ENCODE peak calls at places on chromosomes 16 and 17, in six cellular contexts. W, J, H, E, X and U are unnamed samples. For H3K36me3, the result is how much of the 10 kb centered on the place peaks cover.

GRCh38 chr17:59607817-59608403 is 11.8 kb upstream of the CLTC start:
- DNase-seq in W (no peak), J (no peak), H (no peak), E (no peak), X (no peak), U (no peak)

GRCh38 chr17:50634123-50634914 is at the start of gene ABCC3:
- DNase-seq in W (peak), J (no peak), H (no peak), E (peak), X (no peak), U (no peak)

GRCh38 chr16:50208460-50208931 is 55.4 kb downstream of the TENT4B start:
- DNase-seq in W (no peak), J (no peak), H (peak), E (no peak), X (no peak), U (no peak)

GRCh38 chr17:82384051-82384729 is 12.6 kb downstream of the UTS2R start:
- DNase-seq in W (no peak), J (no peak), H (no peak), E (no peak), X (no peak), U (no peak)

GRCh38 chr16:11667221-11667823 is 933 bp upstream of the SNN start:
- DNase-seq in W (no peak), J (no peak), H (no peak), E (no peak), X (no peak), U (no peak)

GRCh38 chr16:83727018-83727417 is 80.8 kb upstream of the HSBP1 start:
- DNase-seq in W (no peak), J (no peak), H (no peak), E (peak), X (no peak), U (no peak)

GRCh38 chr16:24851700-24852099 is 5.9 kb downstream of the SLC5A11 start:
- DNase-seq in W (no peak), J (no peak), H (peak), E (no peak), X (no peak), U (no peak)

GRCh38 chr16:1105888-1106620 is 10.0 kb upstream of the C1QTNF8 start:
- DNase-seq in W (peak), J (no peak), H (peak), E (peak), X (no peak), U (no peak)

GRCh38 chr17:28392491-28392890 is 13.5 kb downstream of the SLC46A1 start:
- DNase-seq in W (no peak), J (no peak), H (peak), E (no peak), X (no peak), U (no peak)

GRCh38 chr17:19933633-19934032 is 44.0 kb downstream of the AKAP10 start:
- DNase-seq in W (no peak), J (no peak), H (no peak), E (no peak), X (no peak), U (no peak)

GRCh38 chr17:19933221-19933620 is 44.4 kb downstream of the AKAP10 start:
- DNase-seq in W (no peak), J (no peak), H (no peak), E (no peak), X (no peak), U (no peak)

DNA sequence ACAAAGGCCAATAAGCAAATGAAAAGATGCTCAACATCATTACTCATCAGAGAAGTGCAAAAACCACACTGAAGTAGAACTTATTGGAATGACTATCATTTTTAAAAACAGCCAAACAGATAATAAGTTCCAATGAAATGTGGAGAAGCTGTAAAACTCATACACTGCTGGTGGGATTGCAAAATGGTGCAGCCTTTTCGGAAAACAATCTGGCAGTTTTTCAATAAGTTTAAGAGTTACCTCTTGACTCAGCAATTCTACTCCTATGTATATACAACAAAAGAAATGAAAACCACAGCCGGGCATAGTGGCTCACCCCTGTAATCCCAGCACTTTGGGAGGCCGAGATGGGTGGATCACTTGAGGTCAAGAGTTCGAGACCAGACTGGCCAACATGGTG is 49.3 kb downstream of the AKAP10 start:
- DNase-seq in W (no peak), J (no peak), H (no peak), E (peak), X (no peak), U (no peak)
- TF ChIP-seq CTCF in W (no peak), J (no peak), H (no peak), E (no peak), X (no peak), U (no peak)

GRCh38 chr16:57041182-57042156 is 50.9 kb upstream of the CPNE2 start:
- DNase-seq in W (peak), J (no peak), H (no peak), E (peak), X (peak), U (no peak)
- H3K4me3 ChIP-seq in W (no peak), J (no peak), H (no peak), E (no peak), X (peak), U (no peak)

GRCh38 chr17:1649844-1650409 is at the start of gene RILP:
- DNase-seq in W (peak), J (no peak), H (peak), E (peak), X (no peak), U (no peak)

GRCh38 chr17:1649116-1649843 is 386 bp downstream of the RILP start:
- DNase-seq in W (peak), J (no peak), H (peak), E (peak), X (peak), U (no peak)

GRCh38 chr17:1653735-1654134 is 4.1 kb upstream of the RILP start:
- DNase-seq in W (no peak), J (no peak), H (no peak), E (no peak), X (no peak), U (no peak)

GRCh38 chr17:1650731-1651558 is 1.3 kb upstream of the RILP start:
- DNase-seq in W (no peak), J (no peak), H (no peak), E (no peak), X (no peak), U (no peak)

DNA sequence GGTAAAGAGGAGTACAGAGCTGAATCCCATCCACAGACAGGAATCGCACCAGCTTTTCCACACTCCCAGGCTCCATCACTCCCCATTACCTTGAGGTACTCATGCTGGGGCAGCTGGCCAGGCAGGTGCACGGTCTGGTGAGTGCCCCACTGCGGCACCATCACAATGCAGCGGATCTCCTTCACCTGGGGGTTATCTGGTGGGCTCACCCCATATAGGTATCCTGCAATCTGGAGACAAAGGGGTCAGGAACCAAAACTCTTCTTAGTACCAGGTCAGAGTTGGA is 1.8 kb upstream of the RILP start:
- DNase-seq in W (no peak), J (no peak), H (no peak), E (no peak), X (no peak), U (no peak)
- H3K36me3 ChIP-seq in W (half or more), J (under half), H (under half), E (under half), X (half or more), U (under half)

GRCh38 chr17:65542067-65542466 is 19.4 kb downstream of the AXIN2 start:
- DNase-seq in W (no peak), J (no peak), H (no peak), E (no peak), X (no peak), U (no peak)
- TF ChIP-seq CTCF in W (no peak), J (no peak), H (no peak), E (no peak), X (no peak), U (no peak)

GRCh38 chr16:31010539-31010938 is at the start of gene STX1B:
- DNase-seq in W (no peak), J (no peak), H (no peak), E (peak), X (peak), U (no peak)
- H3K4me3 ChIP-seq in W (no peak), J (peak), H (no peak), E (peak), X (peak), U (peak)

DNA sequence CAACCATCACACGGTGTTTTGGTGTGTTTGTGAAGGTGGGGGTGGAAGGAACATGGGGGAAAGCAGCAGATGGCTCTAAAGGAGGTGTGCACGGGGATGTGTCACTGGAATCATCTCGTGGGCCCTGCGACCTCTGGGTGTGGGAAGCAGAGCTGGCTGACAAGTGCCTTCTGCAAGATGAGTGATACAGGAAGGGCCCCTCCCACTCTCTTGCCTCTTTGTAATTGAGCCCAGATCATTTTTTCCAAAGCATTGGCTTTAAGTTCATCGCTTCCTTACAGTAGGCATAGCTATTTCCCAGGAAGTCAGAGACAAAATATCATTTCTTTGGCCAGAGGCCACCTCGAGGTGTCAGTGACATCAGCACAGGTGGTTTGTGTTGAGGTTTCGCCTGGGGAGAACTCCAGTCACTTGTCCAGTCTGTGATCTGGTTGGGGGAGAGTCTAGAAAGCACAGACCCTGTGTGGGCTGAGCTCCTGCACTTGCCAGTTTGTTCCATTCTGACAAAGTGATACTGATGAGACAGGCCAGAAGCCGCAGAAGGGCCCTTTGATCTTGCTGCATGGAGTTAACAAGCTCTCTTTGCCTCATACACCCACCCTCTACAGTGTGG is 20.6 kb upstream of the SNTB2 start:
- DNase-seq in W (no peak), J (no peak), H (peak), E (peak), X (no peak), U (no peak)
- H3K36me3 ChIP-seq in W (half or more), J (under half), H (under half), E (under half), X (under half), U (under half)

GRCh38 chr17:70624208-70624607 is 454.9 kb downstream of the KCNJ2 start:
- DNase-seq in W (peak), J (no peak), H (no peak), E (no peak), X (no peak), U (no peak)

DNA sequence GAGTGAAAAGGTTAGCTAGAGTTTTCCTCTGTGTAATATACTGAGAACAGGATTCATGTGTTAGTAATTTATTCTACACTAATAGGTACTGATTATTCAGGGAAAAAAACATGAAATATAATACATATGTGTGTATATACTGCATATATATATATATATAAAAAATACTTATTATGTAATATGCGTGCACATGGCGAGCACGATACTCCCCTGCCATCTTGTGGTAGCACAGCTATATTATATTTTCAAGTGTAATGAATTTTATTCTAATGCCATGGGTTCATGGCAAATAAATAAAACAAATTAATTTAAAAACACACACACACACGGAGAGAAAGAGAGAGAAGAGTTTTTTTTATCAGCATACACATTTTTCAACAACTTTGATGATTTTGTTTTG is 460.6 kb downstream of the KCNJ2 start:
- DNase-seq in W (no peak), J (no peak), H (peak), E (peak), X (no peak), U (no peak)
- TF ChIP-seq CTCF in W (no peak), J (no peak), H (peak), E (peak), X (no peak), U (no peak)

GRCh38 chr16:56632160-56632847 is at the start of gene MT1M:
- DNase-seq in W (peak), J (no peak), H (no peak), E (no peak), X (no peak), U (no peak)
- H3K4me3 ChIP-seq in W (peak), J (peak), H (peak), E (peak), X (peak), U (peak)

DNA sequence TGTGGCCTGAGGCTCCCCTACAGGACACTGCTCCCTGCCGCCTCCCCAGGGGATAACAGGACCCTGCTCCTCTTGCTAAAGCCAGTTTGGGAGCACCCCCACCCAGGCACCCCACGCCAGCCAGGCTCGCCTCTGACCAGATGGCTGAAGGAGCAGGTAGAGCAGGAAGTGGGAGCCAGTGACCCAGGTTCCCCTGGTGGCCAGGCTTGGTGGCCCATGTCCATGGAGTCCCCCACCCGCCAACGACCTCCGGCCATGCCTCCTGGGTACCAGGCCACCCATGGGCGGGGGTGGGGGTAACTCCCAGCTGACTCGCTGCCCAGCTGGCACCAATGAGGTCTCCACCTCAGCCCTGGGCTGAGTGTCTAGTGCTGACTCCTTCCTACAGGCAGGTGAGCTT is 10.0 kb downstream of the BCAR1 start:
- DNase-seq in W (no peak), J (no peak), H (no peak), E (no peak), X (no peak), U (no peak)
- H3K36me3 ChIP-seq in W (under half), J (half or more), H (half or more), E (under half), X (under half), U (under half)

GRCh38 chr17:21397341-21398050 is 21.3 kb downstream of the KCNJ12 start:
- DNase-seq in W (no peak), J (no peak), H (no peak), E (peak), X (no peak), U (no peak)

GRCh38 chr17:21400816-21401593 is 24.8 kb downstream of the KCNJ12 start:
- DNase-seq in W (no peak), J (no peak), H (no peak), E (no peak), X (no peak), U (no peak)

GRCh38 chr17:21395764-21396163 is 19.6 kb downstream of the KCNJ12 start:
- DNase-seq in W (no peak), J (no peak), H (no peak), E (no peak), X (no peak), U (no peak)

GRCh38 chr17:21396237-21396636 is 20.1 kb downstream of the KCNJ12 start:
- DNase-seq in W (no peak), J (no peak), H (no peak), E (no peak), X (no peak), U (no peak)

GRCh38 chr17:21399476-21400203 is 23.5 kb downstream of the KCNJ12 start:
- DNase-seq in W (no peak), J (no peak), H (no peak), E (no peak), X (no peak), U (no peak)
- TF ChIP-seq CTCF in W (no peak), J (no peak), H (no peak), E (no peak), X (no peak), U (no peak)